ENCODE peak calls at places on chromosome 10, in seven cellular contexts. J is Kasumi-1; F is activated naive CD8-positive, alpha-beta T cell treated with anti-CD3 and anti-CD28 coated beads, Interleukin-2, amount 50 U/mL, for 24 hours; O is AML-193; D is caudate nucleus; M is activated CD4-positive, alpha-beta T cell treated with anti-CD3 and anti-CD28 coated beads, Interleukin-2, amount 50 U/mL, for 4 hours; G is H1. Q is an unnamed sample.

GRCh38 chr10:91190876-91191580 is 29.4 kb upstream of the PCGF5 start:
- DNase-seq in F (no peak), J (no peak), G (no peak), O (no peak), M (no peak), D (no peak), Q (no peak)

GRCh38 chr10:11795101-11795920 is 27.8 kb upstream of the PROSER2 start:
- DNase-seq in O (no peak), D (no peak), G (no peak), M (peak; percentile 14), J (no peak), F (no peak), Q (no peak)

GRCh38 chr10:33320288-33320687 is 14.2 kb downstream of the NRP1 start:
- DNase-seq in O (no peak), G (no peak), J (no peak), F (no peak), D (no peak), M (no peak), Q (no peak)

GRCh38 chr10:126646101-126646500 is 24.4 kb downstream of the C10orf90 start:
- DNase-seq in F (no peak), D (no peak), O (no peak), J (no peak), G (no peak), M (no peak), Q (no peak)

GRCh38 chr10:2173328-2173727 is 436.0 kb upstream of the ADARB2 start:
- DNase-seq in M (no peak), J (no peak), O (no peak), G (no peak), F (no peak), D (no peak), Q (no peak)

GRCh38 chr10:63766766-63767505 is 245.7 kb downstream of the REEP3 start:
- DNase-seq in M (no peak), J (no peak), F (no peak), O (no peak), D (no peak), G (no peak), Q (no peak)

GRCh38 chr10:51804861-51805260 is 105.5 kb upstream of the CSTF2T start:
- DNase-seq in D (no peak), O (no peak), F (no peak), J (no peak), M (no peak), G (no peak), Q (no peak)

GRCh38 chr10:88243202-88243744 is 339.8 kb downstream of the RNLS start:
- DNase-seq in M (no peak), G (no peak), O (no peak), D (no peak), F (no peak), J (no peak), Q (no peak)

GRCh38 chr10:131870411-131870810 is 30.4 kb upstream of the PPP2R2D start:
- DNase-seq in F (no peak), G (no peak), O (no peak), M (no peak), D (no peak), J (no peak), Q (no peak)

GRCh38 chr10:31620236-31621151 is 301.5 kb downstream of the ZEB1 start:
- DNase-seq in J (no peak), D (no peak), G (peak; percentile 36), F (no peak), O (no peak), M (no peak), Q (peak; percentile 96)

GRCh38 chr10:23439920-23440875 is 1.3 kb downstream of the OTUD1 start:
- DNase-seq in G (no peak), O (peak; percentile 20), D (no peak), F (peak; percentile 41), M (peak; percentile 14), J (peak; percentile 50), Q (peak; percentile 26)

GRCh38 chr10:79328147-79328701 is 19.0 kb upstream of the PPIF start:
- DNase-seq in M (no peak), J (no peak), G (no peak), O (no peak), F (no peak), D (no peak), Q (no peak)

GRCh38 chr10:19958787-19959186 is 142.6 kb downstream of the PLXDC2 start:
- DNase-seq in F (no peak), J (no peak), G (no peak), O (no peak), M (no peak), D (no peak), Q (no peak)

GRCh38 chr10:3516191-3516590 is 268.8 kb downstream of the KLF6 start:
- DNase-seq in F (no peak), D (no peak), J (no peak), O (no peak), M (no peak), G (no peak), Q (no peak)

GRCh38 chr10:58334817-58335305 is at the start of gene UBE2D1:
- DNase-seq in O (peak; percentile 77), M (peak; percentile 84), D (peak; percentile 63), F (peak; percentile 87), J (peak; percentile 89), G (peak; percentile 47), Q (peak; percentile 85)

GRCh38 chr10:30751678-30752331 is 122.3 kb upstream of the LYZL2 start:
- DNase-seq in F (peak; percentile 84), J (peak; percentile 75), D (no peak), M (peak; percentile 72), G (peak; percentile 31), O (peak; percentile 2), Q (peak; percentile 82)

GRCh38 chr10:22629843-22630228 is 84.5 kb downstream of the PIP4K2A start:
- DNase-seq in G (no peak), J (no peak), O (no peak), D (no peak), F (no peak), M (no peak), Q (no peak)

GRCh38 chr10:132577350-132578005 is 39.9 kb downstream of the INPP5A start:
- DNase-seq in M (no peak), J (no peak), F (no peak), G (no peak), D (no peak), O (no peak), Q (peak; percentile 37)

GRCh38 chr10:22368976-22369375 is 23.7 kb downstream of the SPAG6 start:
- DNase-seq in G (no peak), M (no peak), D (no peak), F (no peak), O (no peak), J (no peak), Q (no peak)

GRCh38 chr10:104329754-104330153 is 8.5 kb downstream of the ITPRIP start:
- DNase-seq in O (no peak), D (no peak), G (no peak), F (no peak), M (no peak), J (no peak), Q (peak; percentile 89)

GRCh38 chr10:128324058-128324457 is 197.8 kb upstream of the MKI67 start:
- DNase-seq in J (no peak), O (no peak), D (no peak), G (peak; percentile 17), F (no peak), M (no peak), Q (peak; percentile 33)

GRCh38 chr10:96540240-96540639 is 26.5 kb upstream of the TLL2 start:
- DNase-seq in D (no peak), G (no peak), F (no peak), M (no peak), O (no peak), J (no peak), Q (no peak)

GRCh38 chr10:45456822-45457221 is 82.8 kb downstream of the ALOX5 start:
- DNase-seq in M (no peak), O (no peak), J (no peak), G (no peak), D (no peak), F (no peak), Q (no peak)

GRCh38 chr10:79014796-79015195 is 54.0 kb upstream of the ZMIZ1 start:
- DNase-seq in O (no peak), M (no peak), D (no peak), J (no peak), F (no peak), G (no peak), Q (no peak)

GRCh38 chr10:94046152-94046551 is 52.4 kb downstream of the PLCE1 start:
- DNase-seq in G (no peak), M (no peak), D (no peak), O (no peak), J (no peak), F (no peak), Q (peak; percentile 3)

GRCh38 chr10:69861251-69862240 is 59.8 kb downstream of the COL13A1 start:
- DNase-seq in M (no peak), D (no peak), F (no peak), J (no peak), G (no peak), O (peak; percentile 17), Q (peak; percentile 77)

GRCh38 chr10:102775973-102776669 is 32.4 kb downstream of the WBP1L start:
- DNase-seq in G (no peak), M (no peak), F (peak; percentile 23), O (no peak), J (peak; percentile 89), D (peak; percentile 55), Q (peak; percentile 37)

GRCh38 chr10:110137142-110137545 is 70.3 kb upstream of the MXI1 start:
- DNase-seq in F (no peak), M (no peak), O (peak; percentile 95), J (peak; percentile 99), G (no peak), D (no peak), Q (no peak)

GRCh38 chr10:89959433-89960110 is 258.2 kb downstream of the KIF20B start:
- DNase-seq in O (no peak), D (no peak), M (no peak), G (no peak), F (no peak), J (no peak), Q (no peak)

GRCh38 chr10:1631282-1631681 is 106.0 kb downstream of the ADARB2 start:
- DNase-seq in G (no peak), J (no peak), D (no peak), O (no peak), M (no peak), F (no peak), Q (no peak)

GRCh38 chr10:34145751-34146150 is 669.3 kb downstream of the PARD3 start:
- DNase-seq in D (no peak), G (no peak), F (no peak), J (no peak), M (no peak), O (no peak), Q (no peak)

GRCh38 chr10:128879030-128879429 is 588.0 kb upstream of the MGMT start:
- DNase-seq in M (no peak), G (no peak), D (no peak), F (no peak), J (no peak), O (no peak), Q (no peak)

GRCh38 chr10:74822583-74823089 is 3.8 kb upstream of the KAT6B start:
- DNase-seq in J (peak; percentile 58), F (no peak), M (no peak), D (no peak), G (no peak), O (no peak), Q (peak; percentile 46)

GRCh38 chr10:127163632-127164031 is 32.8 kb downstream of the INSYN2A start:
- DNase-seq in O (no peak), M (no peak), J (no peak), D (no peak), F (no peak), G (no peak), Q (no peak)

GRCh38 chr10:59839576-59839975 is 66.8 kb downstream of the CCDC6 start:
- DNase-seq in M (no peak), G (no peak), J (peak; percentile 16), O (no peak), F (no peak), D (no peak), Q (peak; percentile 3)

GRCh38 chr10:17098012-17098411 is 31.6 kb downstream of the CUBN start:
- DNase-seq in M (no peak), O (no peak), G (no peak), J (no peak), D (no peak), F (no peak), Q (no peak)

GRCh38 chr10:74011762-74012161 is 13.8 kb downstream of the VCL start:
- DNase-seq in M (no peak), F (no peak), D (no peak), G (no peak), J (peak; percentile 19), O (peak; percentile 29), Q (peak; percentile 59)

GRCh38 chr10:103086261-103086660 is 106.8 kb downstream of the NT5C2 start:
- DNase-seq in O (no peak), D (no peak), F (no peak), M (no peak), G (no peak), J (no peak), Q (no peak)